ENCODE peak calls at places on chromosomes 3 and 15, in seven cellular contexts. L, O, E, Z, A, M and S are unnamed samples. For H3K4me1, the result is how much of the 10 kb centered on the place peaks cover.

GRCh38 chr3:114376516-114376915 is 82.7 kb downstream of the TIGIT start:
- DNase-seq in Z (no peak), L (no peak), A (no peak), E (no peak), M (no peak), O (no peak), S (no peak)

GRCh38 chr3:193354423-193354822 is 24.1 kb downstream of the ATP13A5 start:
- DNase-seq in Z (no peak), O (no peak), E (no peak), L (no peak), A (no peak), M (no peak), S (no peak)

GRCh38 chr3:160464321-160464720 is 14.7 kb upstream of the TRIM59 start:
- DNase-seq in M (no peak), L (no peak), Z (no peak), A (no peak), E (no peak), O (no peak), S (no peak)

GRCh38 chr3:196774191-196774820 is 34.6 kb downstream of the PAK2 start:
- DNase-seq in L (no peak), M (peak), O (no peak), Z (no peak), E (no peak), A (no peak), S (no peak)

GRCh38 chr3:35932995-35933394 is 293.7 kb downstream of the ARPP21 start:
- DNase-seq in O (no peak), A (no peak), Z (no peak), M (no peak), E (no peak), L (no peak), S (no peak)

GRCh38 chr3:112056451-112056929 is 22.0 kb downstream of the TMPRSS7 start:
- DNase-seq in M (no peak), A (no peak), L (no peak), E (no peak), Z (no peak), O (no peak), S (no peak)

GRCh38 chr3:46280105-46280797 is 38.0 kb downstream of the CCR3 start:
- DNase-seq in L (no peak), E (no peak), A (no peak), O (no peak), M (no peak), Z (no peak), S (no peak)

GRCh38 chr15:74345051-74345450 is 22.4 kb downstream of the CYP11A1 start:
- DNase-seq in L (no peak), E (no peak), Z (no peak), A (no peak), M (no peak), O (no peak), S (no peak)

GRCh38 chr3:157465741-157466140 is 29.1 kb downstream of the PTX3 start:
- DNase-seq in L (no peak), Z (no peak), M (no peak), E (no peak), O (no peak), A (no peak), S (no peak)

DNA sequence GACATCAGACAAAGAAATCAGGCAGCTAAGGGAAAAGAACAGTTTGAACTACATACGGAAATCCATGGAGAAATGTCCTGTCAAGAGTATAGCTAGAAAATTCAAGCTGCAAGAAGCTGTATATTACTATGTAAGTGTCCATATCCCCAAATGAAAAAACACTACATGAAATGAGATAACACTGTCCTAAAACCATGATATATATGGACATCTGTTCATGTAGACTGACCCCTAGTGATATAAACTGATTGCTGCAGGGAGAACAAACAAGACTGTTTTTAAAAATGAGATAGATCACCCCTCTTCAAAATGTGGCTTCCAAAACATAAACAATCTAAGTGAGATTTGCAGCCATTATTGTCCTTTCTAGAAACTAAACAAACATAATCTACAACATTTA is 985.6 kb downstream of the EPHA3 start:
- DNase-seq in L (peak), E (no peak), O (no peak), A (no peak), M (no peak), Z (no peak), S (no peak)
- TF ChIP-seq CTCF in L (peak), E (peak), O (no peak), A (peak), M (peak), Z (peak), S (no peak)

GRCh38 chr3:52234516-52235447 is 4.2 kb downstream of the TWF2 start:
- DNase-seq in L (no peak), E (no peak), O (no peak), M (no peak), Z (no peak), A (no peak), S (no peak)
- H3K4me1 ChIP-seq in L (under half), E (under half), O (under half), M (under half), Z (under half), A (under half), S (under half)

DNA sequence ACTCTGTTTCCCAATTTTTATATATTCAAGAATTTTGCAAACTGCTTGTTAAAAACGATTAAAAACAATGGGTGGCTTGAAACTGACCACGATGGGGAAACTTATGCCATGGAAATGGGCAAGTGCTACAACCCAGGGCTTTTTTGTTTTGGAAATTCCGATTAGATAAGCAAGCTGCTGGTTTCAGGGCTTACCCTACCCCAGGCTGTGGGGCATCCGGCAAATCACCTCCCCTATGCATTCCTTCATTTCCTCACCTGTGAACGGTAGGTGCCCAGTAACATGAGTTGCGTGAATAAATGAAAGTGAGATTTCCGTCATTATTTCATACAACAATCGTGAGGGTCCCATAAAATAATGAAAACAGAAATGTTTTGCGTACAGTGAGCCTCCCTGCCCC is 34.3 kb downstream of the ST6GAL1 start:
- DNase-seq in Z (no peak), A (no peak), E (no peak), L (no peak), O (no peak), M (no peak), S (no peak)
- H3K27ac ChIP-seq in Z (peak), A (no peak), E (peak), L (no peak), O (peak), M (no peak), S (no peak)

GRCh38 chr15:40080104-40080503 is 28.6 kb downstream of the BMF start:
- DNase-seq in L (no peak), M (no peak), Z (no peak), A (no peak), O (no peak), E (no peak), S (no peak)

GRCh38 chr15:40083756-40084101 is 24.9 kb downstream of the BMF start:
- DNase-seq in A (no peak), M (no peak), O (no peak), Z (no peak), E (no peak), L (no peak), S (no peak)

GRCh38 chr15:40080847-40081246 is 27.8 kb downstream of the BMF start:
- DNase-seq in L (no peak), O (no peak), Z (no peak), A (no peak), E (no peak), M (no peak), S (no peak)

GRCh38 chr15:40082195-40082868 is 26.3 kb downstream of the BMF start:
- DNase-seq in Z (no peak), E (no peak), A (peak), M (no peak), L (no peak), O (no peak), S (no peak)

DNA sequence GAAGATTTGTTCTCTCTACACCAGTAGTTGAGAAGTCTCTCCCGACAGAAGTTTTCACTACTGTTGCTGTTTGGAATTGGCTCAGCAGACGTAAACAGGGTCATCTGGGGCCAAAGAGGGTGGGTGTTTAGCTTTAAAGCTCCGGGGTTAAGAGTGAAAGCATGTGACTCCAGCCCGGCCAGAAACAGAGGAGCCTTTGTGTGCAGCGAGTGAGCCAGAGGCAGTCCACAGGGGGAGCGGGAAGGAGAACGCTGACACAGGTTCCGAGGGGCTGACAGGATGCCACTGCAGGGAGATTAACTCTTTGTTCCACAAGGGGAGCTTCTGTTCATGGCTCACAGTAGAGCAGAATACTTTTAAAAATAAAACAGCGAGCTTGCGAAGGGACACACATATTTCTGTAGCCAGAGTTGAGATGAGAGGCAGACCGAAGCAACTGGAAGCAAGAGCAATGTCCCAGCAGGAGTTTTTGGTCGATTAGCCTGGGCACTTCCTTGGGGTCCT is 26.9 kb downstream of the BMF start:
- DNase-seq in O (peak), L (peak), E (peak), Z (peak), A (peak), M (no peak), S (no peak)
- TF ChIP-seq CTCF in O (no peak), L (no peak), E (no peak), Z (peak), A (no peak), M (no peak), S (no peak)

GRCh38 chr15:60544581-60545115 is 65.7 kb upstream of the ICE2 start:
- DNase-seq in A (no peak), Z (no peak), O (no peak), M (no peak), L (no peak), E (no peak), S (no peak)

GRCh38 chr15:60551147-60551780 is 72.3 kb upstream of the ICE2 start:
- DNase-seq in A (no peak), Z (no peak), M (no peak), L (no peak), E (no peak), O (no peak), S (no peak)

GRCh38 chr15:60551781-60552161 is 72.8 kb upstream of the ICE2 start:
- DNase-seq in L (no peak), A (no peak), M (no peak), E (no peak), Z (no peak), O (no peak), S (no peak)

GRCh38 chr15:60546764-60547163 is 67.8 kb upstream of the ICE2 start:
- DNase-seq in O (no peak), M (no peak), L (no peak), Z (no peak), E (no peak), A (no peak), S (no peak)

DNA sequence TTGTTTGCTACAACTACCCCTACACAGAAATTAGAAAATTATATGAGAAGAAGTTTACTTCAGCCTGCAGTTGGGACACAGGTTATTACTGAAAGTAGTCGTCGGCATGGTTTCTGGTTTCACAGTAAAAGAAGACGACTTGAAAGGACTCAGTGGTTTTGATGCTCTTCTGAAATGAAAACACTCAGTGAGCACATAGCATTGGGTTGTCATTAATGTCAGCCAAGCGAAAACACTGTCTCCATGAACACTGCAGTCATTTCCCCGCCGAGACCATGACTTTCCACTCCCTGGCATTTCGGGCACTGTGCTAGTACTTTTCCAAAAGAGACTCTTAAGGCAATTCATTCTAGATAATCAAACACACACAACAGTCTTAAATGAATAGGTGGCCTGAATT is 69.2 kb upstream of the ICE2 start:
- DNase-seq in M (no peak), E (no peak), A (no peak), O (no peak), Z (no peak), L (peak), S (no peak)
- H3K4me1 ChIP-seq in M (under half), E (under half), A (under half), O (under half), Z (under half), L (under half), S (under half)

GRCh38 chr15:68020685-68021084 is 33.4 kb upstream of the PIAS1 start:
- DNase-seq in L (no peak), O (no peak), Z (no peak), A (no peak), E (no peak), M (no peak), S (no peak)

GRCh38 chr15:68022061-68022460 is 32.1 kb upstream of the PIAS1 start:
- DNase-seq in O (no peak), M (no peak), Z (peak), A (peak), L (no peak), E (no peak), S (no peak)

GRCh38 chr15:68025860-68026424 is 28.2 kb upstream of the PIAS1 start:
- DNase-seq in Z (peak), L (no peak), O (no peak), M (no peak), A (no peak), E (no peak), S (no peak)

GRCh38 chr15:68019814-68020525 is 34.1 kb upstream of the PIAS1 start:
- DNase-seq in A (no peak), L (no peak), O (no peak), E (no peak), M (no peak), Z (peak), S (no peak)

GRCh38 chr15:68023307-68024101 is 30.6 kb upstream of the PIAS1 start:
- DNase-seq in L (no peak), E (no peak), M (no peak), Z (peak), A (no peak), O (no peak), S (no peak)
- H3K27ac ChIP-seq in L (no peak), E (no peak), M (peak), Z (no peak), A (no peak), O (no peak), S (no peak)

GRCh38 chr15:29566914-29567313 is 255.4 kb downstream of the TJP1 start:
- DNase-seq in M (no peak), L (no peak), A (no peak), E (no peak), Z (no peak), O (no peak), S (no peak)

GRCh38 chr15:29570121-29570930 is 251.9 kb downstream of the TJP1 start:
- DNase-seq in E (peak), M (no peak), Z (no peak), A (peak), L (peak), O (no peak), S (no peak)

GRCh38 chr15:29569533-29570092 is 252.7 kb downstream of the TJP1 start:
- DNase-seq in E (no peak), M (no peak), O (no peak), A (no peak), L (no peak), Z (no peak), S (no peak)

GRCh38 chr15:29567336-29567735 is 254.9 kb downstream of the TJP1 start:
- DNase-seq in Z (no peak), A (no peak), E (no peak), M (no peak), O (no peak), L (no peak), S (no peak)

GRCh38 chr15:29568840-29569532 is 253.3 kb downstream of the TJP1 start:
- DNase-seq in A (peak), O (no peak), M (no peak), Z (no peak), E (no peak), L (peak), S (no peak)
- TF ChIP-seq CTCF in A (peak), O (no peak), M (peak), Z (peak), E (peak), L (peak), S (no peak)

GRCh38 chr3:127572186-127572585 is 18.3 kb downstream of the TPRA1 start:
- DNase-seq in E (peak), M (no peak), L (no peak), Z (no peak), A (no peak), O (no peak), S (no peak)
- H3K4me1 ChIP-seq in E (under half), M (under half), L (under half), Z (under half), A (under half), O (under half), S (under half)

GRCh38 chr3:127056281-127056680 is 73.4 kb downstream of the PLXNA1 start:
- DNase-seq in A (no peak), L (no peak), Z (no peak), E (peak), M (no peak), O (no peak), S (no peak)
- H3K27ac ChIP-seq in A (no peak), L (no peak), Z (no peak), E (no peak), M (no peak), O (no peak), S (no peak)

DNA sequence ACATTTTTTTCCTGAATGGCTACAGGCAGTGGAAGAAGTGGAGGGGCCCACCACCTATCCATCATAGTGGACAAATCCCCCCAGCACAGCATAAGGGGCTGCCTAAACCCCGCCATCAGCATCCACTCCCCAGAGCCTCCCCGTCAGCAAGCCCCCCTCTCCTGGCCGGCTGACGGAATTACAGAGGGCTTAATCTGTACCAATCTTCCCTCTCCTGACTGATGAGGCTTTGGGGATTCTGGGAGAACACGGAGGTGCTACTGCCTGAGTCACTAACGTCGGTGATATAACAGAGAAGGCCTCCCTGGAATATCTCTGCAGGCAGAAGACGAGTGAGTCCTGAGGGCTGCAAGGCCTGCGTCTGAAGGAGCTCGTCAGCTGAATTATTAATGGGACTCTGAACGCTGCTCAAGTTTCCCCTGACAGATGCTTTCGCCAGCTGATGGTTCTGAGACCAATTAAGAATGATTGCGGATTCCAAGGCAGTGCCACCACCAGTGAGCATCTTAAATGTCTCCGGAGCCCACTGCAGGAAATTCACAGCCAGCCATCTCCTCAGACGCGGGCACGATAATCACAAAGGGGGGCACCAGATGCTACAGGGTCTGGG is 147.7 kb downstream of the XXYLT1 start:
- DNase-seq in E (no peak), A (no peak), O (no peak), M (no peak), Z (no peak), L (no peak), S (no peak)
- TF ChIP-seq CTCF in E (no peak), A (no peak), O (no peak), M (no peak), Z (no peak), L (no peak), S (no peak)